ENCODE peak calls at places on chromosomes 3 and 15, in seven cellular contexts. G is heart left ventricle, K is ovary, A is stomach, R is sigmoid colon, W is spleen, Z is breast epithelium. J is an unnamed sample. For H3K36me3, the result is how much of the 10 kb centered on the place peaks cover.

GRCh38 chr3:152302521-152303021 is 33.8 kb downstream of the MBNL1 start:
- DNase-seq in G (peak), K (peak), A (no peak), R (peak), W (no peak), Z (no peak), J (peak)

GRCh38 chr3:99400352-99400751 is 238.0 kb upstream of the COL8A1 start:
- DNase-seq in G (no peak), K (no peak), A (no peak), R (no peak), W (no peak), Z (no peak), J (no peak)

GRCh38 chr15:25933456-25934158 is 70.5 kb upstream of the ATP10A start:
- DNase-seq in G (peak), K (peak), A (peak), R (peak), W (peak), Z (peak), J (peak)

GRCh38 chr15:29131336-29132109 is 138.1 kb downstream of the NSMCE3 start:
- DNase-seq in G (no peak), K (peak), A (no peak), R (peak), W (peak), Z (no peak), J (no peak)

GRCh38 chr15:73002509-73002908 is 49.8 kb upstream of the NEO1 start:
- DNase-seq in G (no peak), K (no peak), A (no peak), R (no peak), W (no peak), Z (no peak), J (no peak)

GRCh38 chr15:85582719-85583089 is 202.3 kb downstream of the AKAP13 start:
- DNase-seq in G (peak), K (peak), A (peak), R (peak), W (peak), Z (peak), J (peak)

GRCh38 chr3:64399205-64399800 is 174.0 kb upstream of the PRICKLE2 start:
- DNase-seq in G (peak), K (no peak), A (no peak), R (no peak), W (no peak), Z (peak), J (peak)

GRCh38 chr3:20054549-20054987 is 14.3 kb downstream of the KAT2B start:
- DNase-seq in G (peak), K (no peak), A (peak), R (peak), W (peak), Z (peak), J (peak)

GRCh38 chr15:35696767-35697231 is 150.8 kb upstream of the DPH6 start:
- DNase-seq in G (no peak), K (no peak), A (no peak), R (no peak), W (no peak), Z (no peak), J (no peak)

GRCh38 chr3:71723452-71724170 is 1.6 kb downstream of the EIF4E3 start:
- DNase-seq in G (no peak), K (no peak), A (no peak), R (no peak), W (no peak), Z (no peak), J (no peak)

GRCh38 chr3:100891033-100891432 is 102.2 kb downstream of the ABI3BP start:
- DNase-seq in G (no peak), K (no peak), A (no peak), R (no peak), W (no peak), Z (no peak), J (no peak)

GRCh38 chr3:14397531-14397930 is 4.9 kb upstream of the SLC6A6 start:
- DNase-seq in G (peak), K (no peak), A (no peak), R (no peak), W (no peak), Z (no peak), J (no peak)

GRCh38 chr15:98842192-98842972 is 165.2 kb downstream of the PGPEP1L start:
- DNase-seq in G (no peak), K (no peak), A (no peak), R (no peak), W (no peak), Z (no peak), J (no peak)

GRCh38 chr3:171229173-171229572 is 202.7 kb upstream of the SLC2A2 start:
- DNase-seq in G (no peak), K (no peak), A (no peak), R (no peak), W (no peak), Z (no peak), J (no peak)

GRCh38 chr3:194283218-194284006 is 67.7 kb downstream of the CPN2 start:
- DNase-seq in G (no peak), K (peak), A (no peak), R (peak), W (peak), Z (peak), J (peak)

GRCh38 chr3:122932251-122932967 is 95.2 kb downstream of the SEMA5B start:
- DNase-seq in G (no peak), K (no peak), A (no peak), R (no peak), W (peak), Z (no peak), J (peak)

GRCh38 chr15:95895510-95895909 is 435.0 kb upstream of the NR2F2 start:
- DNase-seq in G (no peak), K (no peak), A (no peak), R (no peak), W (no peak), Z (no peak), J (no peak)

GRCh38 chr15:85314139-85314538 is 66.3 kb upstream of the AKAP13 start:
- DNase-seq in G (no peak), K (no peak), A (no peak), R (no peak), W (no peak), Z (no peak), J (no peak)

GRCh38 chr3:134485075-134485536 is 679 bp downstream of the ANAPC13 start:
- DNase-seq in G (no peak), K (no peak), A (no peak), R (no peak), W (no peak), Z (no peak), J (no peak)

GRCh38 chr15:62020576-62021160 is 39.6 kb downstream of the VPS13C start:
- DNase-seq in G (no peak), K (no peak), A (no peak), R (no peak), W (no peak), Z (no peak), J (no peak)

GRCh38 chr3:78804251-78805037 is 963.4 kb downstream of the ROBO1 start:
- DNase-seq in G (no peak), K (no peak), A (no peak), R (no peak), W (no peak), Z (no peak), J (peak)

GRCh38 chr3:107870989-107871638 is 219.7 kb downstream of the CD47 start:
- DNase-seq in G (no peak), K (no peak), A (no peak), R (no peak), W (no peak), Z (no peak), J (no peak)

GRCh38 chr3:127135241-127136023 is 57.5 kb upstream of the PRR23E start:
- DNase-seq in G (peak), K (peak), A (no peak), R (no peak), W (no peak), Z (no peak), J (peak)

GRCh38 chr3:52684184-52684583 is 1.5 kb downstream of the PBRM1 start:
- DNase-seq in G (no peak), K (no peak), A (no peak), R (no peak), W (no peak), Z (no peak), J (no peak)

DNA sequence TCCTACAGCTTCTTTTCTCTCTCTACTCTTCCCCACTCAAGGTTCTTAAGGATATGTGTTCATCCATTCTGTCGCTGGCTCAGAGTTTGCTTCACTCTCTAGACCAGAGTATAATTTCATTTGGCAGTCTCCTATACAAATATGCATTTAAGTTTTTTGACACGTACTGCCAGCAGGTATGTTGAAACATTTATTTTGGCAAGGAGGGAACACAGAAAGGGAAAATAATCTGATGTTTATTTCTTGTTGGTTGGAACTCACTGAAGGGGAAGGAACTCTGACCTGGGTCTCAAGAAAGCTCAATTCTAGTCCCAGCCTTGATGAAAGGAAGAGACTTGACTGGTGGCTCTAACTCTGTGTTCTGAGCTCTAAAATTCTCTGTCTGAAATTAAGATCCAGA is 21.6 kb downstream of the FANCD2 start:
- DNase-seq in G (no peak), K (no peak), A (no peak), R (no peak), W (no peak), Z (no peak), J (no peak)
- H3K36me3 ChIP-seq in G (under half), K (under half), A (under half), R (under half), W (half or more), Z (under half), J (under half)

GRCh38 chr3:7288133-7288532 is 427.2 kb downstream of the GRM7 start:
- DNase-seq in G (no peak), K (no peak), A (no peak), R (no peak), W (no peak), Z (no peak), J (no peak)

GRCh38 chr3:7282988-7283387 is 422.1 kb downstream of the GRM7 start:
- DNase-seq in G (no peak), K (no peak), A (no peak), R (no peak), W (no peak), Z (no peak), J (no peak)

GRCh38 chr3:7289113-7289512 is 428.2 kb downstream of the GRM7 start:
- DNase-seq in G (no peak), K (no peak), A (no peak), R (no peak), W (no peak), Z (no peak), J (no peak)

GRCh38 chr3:7290062-7290825 is 429.3 kb downstream of the GRM7 start:
- DNase-seq in G (no peak), K (no peak), A (no peak), R (no peak), W (no peak), Z (no peak), J (no peak)

DNA sequence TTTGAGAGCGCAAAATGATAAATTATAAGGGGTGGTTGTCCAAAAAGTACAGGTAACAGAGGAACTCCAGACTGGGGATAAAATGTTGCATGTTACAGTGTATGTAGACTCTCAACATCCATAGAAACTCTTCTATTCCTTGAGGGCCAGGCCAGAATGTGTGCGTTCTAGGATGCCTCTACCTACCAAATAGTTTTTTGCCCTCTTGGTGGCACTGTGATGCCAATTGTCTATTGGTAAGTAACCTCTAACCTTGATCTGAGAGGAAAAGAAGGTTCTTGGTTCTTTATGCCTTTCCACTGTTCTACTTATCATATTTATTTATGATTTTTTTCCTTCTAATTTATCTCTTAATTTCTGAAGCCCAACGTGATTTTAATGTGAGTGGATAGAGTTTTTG is 424.6 kb downstream of the GRM7 start:
- DNase-seq in G (no peak), K (no peak), A (no peak), R (no peak), W (no peak), Z (no peak), J (peak)
- TF ChIP-seq CTCF in G (peak), K (no peak), A (peak), R (no peak), W (no peak), Z (no peak), J (peak)

GRCh38 chr15:40038654-40039543 is at the start of gene SRP14:
- DNase-seq in G (peak), K (peak), A (peak), R (peak), W (peak), Z (peak), J (peak)
- TF ChIP-seq POLR2A in G (peak), K (peak), A (no peak), R (peak), W (peak), Z (peak), J (peak)

GRCh38 chr3:69032737-69033136 is 19.3 kb upstream of the EOGT start:
- DNase-seq in G (no peak), K (no peak), A (no peak), R (no peak), W (no peak), Z (no peak), J (no peak)

GRCh38 chr3:69033470-69033869 is 18.7 kb downstream of the TMF1 start:
- DNase-seq in G (no peak), K (no peak), A (no peak), R (no peak), W (no peak), Z (no peak), J (no peak)

GRCh38 chr3:69032137-69032536 is 18.7 kb upstream of the EOGT start:
- DNase-seq in G (no peak), K (no peak), A (no peak), R (no peak), W (no peak), Z (no peak), J (no peak)

DNA sequence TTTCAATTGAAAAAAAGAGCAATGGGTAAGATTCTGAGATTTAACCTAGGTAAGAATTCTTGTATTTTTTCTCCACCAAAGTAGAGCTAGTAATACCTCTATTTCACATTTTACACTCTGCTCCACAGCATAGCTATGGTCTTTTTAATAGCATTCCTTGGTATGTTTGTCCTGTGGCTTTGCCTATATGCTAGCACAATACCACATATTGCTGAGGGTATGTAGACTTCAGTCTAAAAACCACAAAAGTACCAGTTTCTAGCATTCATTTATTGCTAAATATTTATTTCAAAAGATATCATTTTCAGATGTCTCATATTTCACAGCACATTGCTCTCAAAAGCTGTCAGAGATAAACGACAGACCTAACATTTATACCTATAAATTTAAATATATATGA is 18.2 kb upstream of the EOGT start:
- DNase-seq in G (no peak), K (no peak), A (no peak), R (no peak), W (no peak), Z (no peak), J (no peak)
- H3K36me3 ChIP-seq in G (half or more), K (under half), A (half or more), R (half or more), W (half or more), Z (under half), J (under half)

GRCh38 chr15:70243686-70244540 is 146.2 kb upstream of the TLE3 start:
- DNase-seq in G (no peak), K (no peak), A (no peak), R (peak), W (peak), Z (no peak), J (peak)
- TF ChIP-seq CTCF in G (no peak), K (no peak), A (no peak), R (no peak), W (no peak), Z (no peak), J (no peak)

J was measured in testis.